ENCODE peak calls at places on chromosomes 11 and 22, in six cellular contexts. I, L, E, P, Q and C are unnamed samples.

GRCh38 chr11:73862971-73863370 is 13.7 kb downstream of the COA4 start:
- DNase-seq in P (no peak), L (peak; percentile 14), Q (no peak), E (no peak), I (no peak), C (no peak)

GRCh38 chr22:42921301-42921700 is 64.2 kb upstream of the ARFGAP3 start:
- DNase-seq in E (no peak), L (no peak), Q (no peak), I (no peak), P (no peak), C (no peak)

GRCh38 chr22:43509337-43509736 is 97.5 kb downstream of the MPPED1 start:
- DNase-seq in Q (no peak), E (no peak), P (no peak), I (no peak), L (no peak), C (no peak)

GRCh38 chr11:73950869-73951710 is at the start of gene DNAJB13:
- DNase-seq in Q (peak; percentile 50), L (no peak), E (peak; percentile 84), P (peak; percentile 70), I (peak; percentile 34), C (peak; percentile 71)

GRCh38 chr11:59510917-59511589 is at the start of gene OR4D9:
- DNase-seq in Q (no peak), E (no peak), I (no peak), P (no peak), L (no peak), C (peak; percentile 1)

GRCh38 chr22:22712666-22713365 is 68.4 kb downstream of the GGTLC2 start:
- DNase-seq in Q (no peak), I (no peak), L (no peak), E (no peak), P (no peak), C (no peak)

GRCh38 chr11:123560001-123560400 is 94.4 kb downstream of the SCN3B start:
- DNase-seq in E (peak; percentile 50), L (peak; percentile 93), Q (peak; percentile 67), I (no peak), P (no peak), C (no peak)

GRCh38 chr11:118415739-118416068 is 14.3 kb downstream of the ATP5MG start:
- DNase-seq in I (no peak), P (peak; percentile 71), E (peak; percentile 48), L (peak; percentile 8), Q (peak; percentile 92), C (peak; percentile 87)

GRCh38 chr11:93571612-93572011 is 28.4 kb upstream of the SMCO4 start:
- DNase-seq in E (no peak), Q (no peak), P (no peak), I (no peak), L (no peak), C (no peak)

GRCh38 chr11:120513436-120514315 is 2.1 kb downstream of the GRIK4 start:
- DNase-seq in E (no peak), P (no peak), I (no peak), Q (no peak), L (no peak), C (no peak)

GRCh38 chr11:10438451-10438850 is 16.6 kb upstream of the AMPD3 start:
- DNase-seq in I (no peak), E (no peak), L (no peak), P (no peak), Q (no peak), C (no peak)

GRCh38 chr11:6855971-6856542 is 6.8 kb upstream of the OR10A2 start:
- DNase-seq in I (no peak), Q (peak; percentile 73), L (no peak), E (no peak), P (no peak), C (peak; percentile 13)

GRCh38 chr11:86981777-86982540 is 26.8 kb upstream of the FZD4 start:
- DNase-seq in E (no peak), Q (no peak), I (no peak), L (no peak), P (no peak), C (no peak)

GRCh38 chr11:114790910-114791309 is 112.6 kb downstream of the NXPE2 start:
- DNase-seq in P (no peak), L (no peak), Q (no peak), I (no peak), E (no peak), C (no peak)

GRCh38 chr22:50710221-50710620 is 27.8 kb upstream of the ACR start:
- DNase-seq in Q (no peak), P (no peak), I (no peak), E (no peak), L (no peak), C (no peak)